ENCODE peak calls at places on chromosome 22, in ten cellular contexts. X is stimulated activated CD4-positive, alpha-beta T cell treated with anti-CD3 and anti-CD28 coated beads, Interleukin-12 subunit alpha, Interleukin-12 subunit beta, amount 100 ng/mL, for 4 hours; D is germinal center; C is left colon; R is amygdala; Q is cardiac fibroblast; N is NT2/D1; Z is endodermal cell; O is cardiac muscle cell; V is hippocampal formation. P is an unnamed sample.

GRCh38 chr22:41910599-41911291 is 4.1 kb downstream of the SHISA8 start:
- DNase-seq in C (no peak), X (peak), O (no peak), V (no peak), Z (peak), N (no peak), Q (peak), R (no peak), D (peak), P (no peak)

GRCh38 chr22:20013382-20013871 is 3.2 kb downstream of the ARVCF start:
- DNase-seq in C (peak), O (peak), Q (peak), N (no peak), Z (peak), X (no peak), R (peak), D (no peak), V (peak), P (no peak)

GRCh38 chr22:35746946-35747703 is 29.5 kb downstream of the APOL5 start:
- DNase-seq in C (no peak), V (no peak), Q (no peak), N (no peak), Z (no peak), X (no peak), O (no peak), R (no peak), D (no peak), P (no peak)

GRCh38 chr22:42282252-42282942 is 11.9 kb upstream of the TCF20 start:
- DNase-seq in C (peak), O (no peak), X (no peak), V (no peak), Q (no peak), R (no peak), N (no peak), Z (peak), D (no peak), P (no peak)

GRCh38 chr22:42284230-42284591 is 13.8 kb upstream of the TCF20 start:
- DNase-seq in O (no peak), N (no peak), Q (no peak), V (no peak), R (no peak), Z (no peak), X (no peak), D (no peak), C (no peak), P (no peak)

GRCh38 chr22:47127441-47127871 is 365.0 kb downstream of the TBC1D22A start:
- DNase-seq in V (no peak), Q (no peak), O (no peak), Z (no peak), R (no peak), D (no peak), C (no peak), N (no peak), X (no peak), P (no peak)

GRCh38 chr22:16955678-16956210 is 52.3 kb downstream of the GAB4 start:
- DNase-seq in Q (no peak), R (no peak), D (peak), O (no peak), X (no peak), V (no peak), C (no peak), N (no peak), Z (no peak), P (no peak)

GRCh38 chr22:47630741-47631534 is 868.5 kb downstream of the TBC1D22A start:
- DNase-seq in N (no peak), C (no peak), D (no peak), Q (no peak), X (no peak), R (no peak), V (no peak), Z (no peak), O (no peak), P (no peak)

GRCh38 chr22:29641052-29641780 is 37.8 kb downstream of the NF2 start:
- DNase-seq in N (no peak), Q (no peak), R (no peak), O (no peak), D (no peak), C (no peak), Z (no peak), X (no peak), V (no peak), P (no peak)

GRCh38 chr22:49647346-49648026 is 180.2 kb downstream of the BRD1 start:
- DNase-seq in V (no peak), O (no peak), R (no peak), C (no peak), N (no peak), Q (no peak), D (no peak), X (no peak), Z (no peak), P (no peak)

GRCh38 chr22:37079668-37080171 is 28.2 kb downstream of the KCTD17 start:
- DNase-seq in Q (peak), R (no peak), X (peak), O (no peak), C (peak), D (peak), V (no peak), Z (no peak), N (no peak), P (peak)

GRCh38 chr22:49365191-49365837 is 462.4 kb downstream of the BRD1 start:
- DNase-seq in Q (no peak), N (no peak), R (no peak), Z (no peak), O (no peak), D (no peak), V (no peak), C (no peak), X (no peak), P (no peak)

GRCh38 chr22:19729507-19729906 is 6.2 kb downstream of the GP1BB start:
- DNase-seq in Q (no peak), R (no peak), N (no peak), X (no peak), Z (no peak), C (no peak), O (no peak), D (no peak), V (no peak), P (no peak)

GRCh38 chr22:45852826-45853225 is 124.1 kb downstream of the WNT7B start:
- DNase-seq in R (no peak), Z (no peak), V (no peak), C (no peak), D (no peak), N (no peak), Q (no peak), X (no peak), O (no peak), P (no peak)

GRCh38 chr22:31451709-31452571 is 37.7 kb downstream of the EIF4ENIF1 start:
- DNase-seq in O (peak), N (peak), V (no peak), C (no peak), Q (peak), D (peak), R (no peak), X (no peak), Z (peak), P (peak)

GRCh38 chr22:48619721-48620120 is 1208.0 kb downstream of the BRD1 start:
- DNase-seq in R (no peak), X (no peak), Q (no peak), D (no peak), N (no peak), Z (no peak), O (no peak), V (no peak), C (no peak), P (no peak)

GRCh38 chr22:50191041-50191740 is 5.5 kb downstream of the TRABD start:
- DNase-seq in N (no peak), D (peak), R (no peak), Z (no peak), V (no peak), C (peak), O (peak), X (peak), Q (peak), P (peak)

GRCh38 chr22:37169412-37169811 is 18.6 kb downstream of the C1QTNF6 start:
- DNase-seq in C (no peak), O (no peak), Q (no peak), Z (no peak), R (no peak), V (no peak), N (no peak), D (no peak), X (no peak), P (no peak)

GRCh38 chr22:47107431-47107830 is 345.0 kb downstream of the TBC1D22A start:
- DNase-seq in R (no peak), Z (no peak), V (no peak), D (no peak), Q (peak), O (no peak), X (no peak), C (no peak), N (no peak), P (no peak)

GRCh38 chr22:28435960-28436359 is 243.7 kb downstream of the TTC28 start:
- DNase-seq in D (no peak), O (no peak), X (no peak), C (no peak), V (no peak), Z (no peak), N (no peak), R (no peak), Q (no peak), P (no peak)

GRCh38 chr22:27650572-27650971 is 151.0 kb downstream of the MN1 start:
- DNase-seq in C (no peak), Z (no peak), X (no peak), O (no peak), D (no peak), R (no peak), Q (no peak), V (no peak), N (no peak), P (no peak)

GRCh38 chr22:21713428-21714058 is 22.1 kb downstream of the YPEL1 start:
- DNase-seq in D (no peak), V (no peak), O (no peak), X (no peak), N (no peak), Q (no peak), Z (no peak), R (no peak), C (no peak), P (no peak)

GRCh38 chr22:37137131-37137530 is 12.6 kb downstream of the IL2RB start:
- DNase-seq in O (no peak), N (no peak), R (no peak), Q (no peak), X (no peak), C (no peak), V (no peak), Z (no peak), D (no peak), P (no peak)

GRCh38 chr22:21650823-21651520 is 8.9 kb downstream of the SDF2L1 start:
- DNase-seq in V (no peak), O (no peak), Z (peak), D (no peak), Q (no peak), R (no peak), X (no peak), N (no peak), C (no peak), P (no peak)

GRCh38 chr22:47681766-47682165 is 919.3 kb downstream of the TBC1D22A start:
- DNase-seq in R (no peak), V (no peak), X (no peak), O (no peak), Q (no peak), D (no peak), Z (no peak), C (no peak), N (no peak), P (no peak)

GRCh38 chr22:50030315-50031188 is 18.0 kb upstream of the IL17REL start:
- DNase-seq in N (peak), R (peak), Q (peak), X (peak), O (peak), D (peak), C (peak), Z (peak), V (peak), P (peak)

GRCh38 chr22:33570110-33570509 is 350.2 kb downstream of the LARGE1 start:
- DNase-seq in Z (no peak), X (no peak), R (no peak), N (no peak), Q (no peak), C (no peak), D (no peak), V (no peak), O (no peak), P (no peak)

GRCh38 chr22:20829735-20830134 is 28.9 kb downstream of the PI4KA start:
- DNase-seq in Z (no peak), C (no peak), D (no peak), X (no peak), R (no peak), Q (no peak), N (no peak), O (no peak), V (no peak), P (no peak)

GRCh38 chr22:41899992-41900651 is 14.8 kb downstream of the SHISA8 start:
- DNase-seq in C (no peak), V (no peak), R (no peak), Z (no peak), X (no peak), N (no peak), Q (no peak), O (no peak), D (no peak), P (no peak)

GRCh38 chr22:20247010-20247505 is 21.1 kb downstream of the RTN4R start:
- DNase-seq in C (peak), X (no peak), R (no peak), Q (peak), D (peak), Z (no peak), V (no peak), O (peak), N (no peak), P (no peak)

GRCh38 chr22:20087319-20088262 is 7.5 kb downstream of the DGCR8 start:
- DNase-seq in Z (no peak), Q (no peak), X (no peak), C (no peak), R (no peak), V (no peak), O (no peak), D (no peak), N (no peak), P (peak)

GRCh38 chr22:27686534-27686933 is 115.0 kb downstream of the MN1 start:
- DNase-seq in V (peak), Q (peak), R (peak), D (no peak), N (no peak), X (no peak), C (peak), O (peak), Z (no peak), P (no peak)

GRCh38 chr22:36386900-36387663 is 685 bp downstream of the MYH9 start:
- DNase-seq in X (peak), N (no peak), Z (peak), D (peak), V (no peak), C (peak), R (no peak), O (no peak), Q (no peak), P (peak)

GRCh38 chr22:24077416-24077815 is 66.3 kb downstream of the CABIN1 start:
- DNase-seq in Q (no peak), Z (no peak), C (no peak), R (no peak), D (no peak), X (no peak), V (no peak), O (no peak), N (no peak), P (no peak)

GRCh38 chr22:46025225-46025972 is 48.4 kb upstream of the WNT7B start:
- DNase-seq in Q (no peak), O (no peak), D (no peak), N (no peak), R (no peak), C (peak), Z (peak), V (no peak), X (no peak), P (no peak)

GRCh38 chr22:17366830-17367229 is 2.4 kb upstream of the CECR2 start:
- DNase-seq in Z (peak), C (peak), V (no peak), X (peak), O (peak), Q (peak), D (peak), N (no peak), R (peak), P (no peak)

GRCh38 chr22:43127166-43127908 is 15.9 kb downstream of the MCAT start:
- DNase-seq in R (no peak), N (no peak), C (peak), O (no peak), D (no peak), V (no peak), X (no peak), Z (no peak), Q (no peak), P (no peak)